ENCODE peak calls at places on chromosomes 13 and 19, in seven cellular contexts. X is endothelial cell, F is esophagus squamous epithelium, Y is tibial artery, V is cardiac muscle cell, D is GM13976, G is cardiac fibroblast. J is an unnamed sample.
A peak's percentile ranks its signal among the peaks of the same experiment; 100 is the strongest.

GRCh38 chr19:42284066-42284501 is 15.0 kb downstream of the CIC start:
- DNase-seq in G (peak; percentile 90), F (no peak), Y (peak; percentile 93), V (peak; percentile 88), X (peak; percentile 54), D (peak; percentile 94), J (peak; percentile 59)

GRCh38 chr13:43879323-43880181 is at the start of the genes CCDC122 and LACC1:
- DNase-seq in F (peak; percentile 47), D (peak; percentile 91), Y (peak; percentile 89), G (peak; percentile 86), V (peak; percentile 89), X (peak; percentile 81), J (peak; percentile 51)

GRCh38 chr19:28862238-28862637 is 350.7 kb downstream of the UQCRFS1 start:
- DNase-seq in X (no peak), V (no peak), D (no peak), Y (no peak), G (no peak), F (no peak), J (no peak)

GRCh38 chr19:42254850-42255765 is at the start of gene ERF:
- DNase-seq in D (peak; percentile 98), X (peak; percentile 95), Y (peak; percentile 97), G (peak; percentile 96), F (peak; percentile 71), V (peak; percentile 96), J (peak; percentile 87)

GRCh38 chr19:10086032-10086903 is at the start of gene SHFL:
- DNase-seq in F (no peak), G (peak; percentile 72), V (peak; percentile 71), Y (peak; percentile 82), X (peak; percentile 44), D (peak; percentile 96), J (no peak)

GRCh38 chr19:7391218-7391670 is 42.5 kb downstream of the ARHGEF18 start:
- DNase-seq in X (no peak), Y (no peak), V (peak; percentile 83), D (no peak), F (no peak), G (peak; percentile 77), J (no peak)

GRCh38 chr13:31213681-31214289 is 14.0 kb downstream of the B3GLCT start:
- DNase-seq in D (no peak), F (no peak), X (no peak), V (no peak), G (no peak), Y (no peak), J (no peak)

GRCh38 chr19:56896041-56896440 is 55.5 kb upstream of the PEG3 start:
- DNase-seq in F (no peak), V (no peak), G (no peak), Y (no peak), X (no peak), D (no peak), J (no peak)

GRCh38 chr13:46617382-46617781 is 64.4 kb downstream of the LRCH1 start:
- DNase-seq in F (no peak), Y (no peak), G (peak; percentile 32), V (peak; percentile 37), D (no peak), X (no peak), J (no peak)

GRCh38 chr13:114296448-114296847 is 15.0 kb downstream of the UPF3A start:
- DNase-seq in X (no peak), V (no peak), F (no peak), G (no peak), D (no peak), Y (no peak), J (no peak)

GRCh38 chr13:35164324-35164932 is 222.4 kb downstream of the NBEA start:
- DNase-seq in X (no peak), V (peak; percentile 57), F (no peak), Y (no peak), G (peak; percentile 59), D (peak; percentile 8), J (no peak)

GRCh38 chr19:40933025-40933424 is 51.0 kb upstream of the CYP2A7 start:
- DNase-seq in G (no peak), D (no peak), F (no peak), Y (no peak), X (no peak), V (peak; percentile 30), J (no peak)
- TF ChIP-seq CTCF in G (peak; percentile 19), D (no peak), F (no peak), Y (no peak), X (no peak), V (peak; percentile 17), J (no peak)

DNA sequence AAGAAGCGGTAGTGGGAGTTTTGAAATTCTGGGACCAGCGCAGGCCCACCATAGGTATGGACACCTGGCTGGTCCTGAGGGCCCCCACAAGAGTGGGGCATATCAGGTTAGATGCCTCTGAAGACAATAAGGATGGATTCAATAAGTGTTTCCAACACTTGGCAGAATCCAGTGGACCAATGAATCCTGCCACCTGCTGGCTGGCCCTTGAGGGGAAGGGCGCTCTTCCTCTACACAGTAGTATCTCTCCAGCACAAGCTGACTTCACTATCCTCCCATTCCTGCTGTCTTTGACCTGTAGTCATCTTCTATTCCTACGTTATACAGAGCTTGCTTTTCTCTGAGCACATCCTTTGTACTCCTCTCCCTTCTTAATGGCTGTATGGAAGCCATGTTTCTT is 199.7 kb upstream of the TSHZ3 start:
- DNase-seq in G (peak; percentile 61), V (peak; percentile 63), D (no peak), F (no peak), X (peak; percentile 29), Y (no peak), J (no peak)
- TF ChIP-seq CTCF in G (peak; percentile 78), V (peak; percentile 73), D (no peak), F (no peak), X (peak; percentile 51), Y (no peak), J (peak; percentile 57)

GRCh38 chr13:28805193-28805819 is 14.8 kb upstream of the MTUS2 start:
- DNase-seq in X (peak; percentile 59), V (peak; percentile 25), F (no peak), G (peak; percentile 12), D (no peak), Y (no peak), J (peak; percentile 53)
- TF ChIP-seq CTCF in X (peak; percentile 68), V (peak; percentile 46), F (peak; percentile 20), G (peak; percentile 55), D (no peak), Y (peak; percentile 15), J (peak; percentile 64)

DNA sequence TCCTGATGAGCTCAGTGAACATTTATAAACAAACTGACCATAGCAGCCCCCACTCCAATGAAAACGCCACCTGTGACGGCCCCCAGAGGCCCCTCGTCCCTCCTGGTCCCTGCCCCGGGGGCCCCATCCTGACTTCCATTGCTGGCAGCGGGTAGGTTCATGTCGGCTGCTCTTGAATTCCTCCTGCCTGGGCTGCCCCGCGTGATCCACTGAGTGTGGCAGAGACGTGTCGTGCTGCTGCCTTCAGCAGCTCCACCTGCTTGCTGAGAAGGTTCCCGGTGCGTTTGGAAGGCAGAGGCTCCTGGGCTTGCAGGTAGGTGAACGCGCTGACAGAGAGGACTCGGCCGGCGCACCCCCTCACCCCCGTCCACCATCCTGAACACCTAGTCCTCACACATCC is 11.6 kb downstream of the C2CD4C start:
- DNase-seq in F (no peak), Y (no peak), X (no peak), D (no peak), V (no peak), G (no peak), J (no peak)
- TF ChIP-seq CTCF in F (no peak), Y (no peak), X (no peak), D (no peak), V (no peak), G (no peak), J (no peak)

GRCh38 chr19:16518483-16519229 is 22.5 kb downstream of the C19orf44 start:
- DNase-seq in Y (no peak), D (no peak), G (no peak), X (no peak), V (no peak), F (no peak), J (no peak)
- TF ChIP-seq CTCF in Y (no peak), D (no peak), G (no peak), X (peak; percentile 15), V (peak; percentile 10), F (no peak), J (peak; percentile 19)

DNA sequence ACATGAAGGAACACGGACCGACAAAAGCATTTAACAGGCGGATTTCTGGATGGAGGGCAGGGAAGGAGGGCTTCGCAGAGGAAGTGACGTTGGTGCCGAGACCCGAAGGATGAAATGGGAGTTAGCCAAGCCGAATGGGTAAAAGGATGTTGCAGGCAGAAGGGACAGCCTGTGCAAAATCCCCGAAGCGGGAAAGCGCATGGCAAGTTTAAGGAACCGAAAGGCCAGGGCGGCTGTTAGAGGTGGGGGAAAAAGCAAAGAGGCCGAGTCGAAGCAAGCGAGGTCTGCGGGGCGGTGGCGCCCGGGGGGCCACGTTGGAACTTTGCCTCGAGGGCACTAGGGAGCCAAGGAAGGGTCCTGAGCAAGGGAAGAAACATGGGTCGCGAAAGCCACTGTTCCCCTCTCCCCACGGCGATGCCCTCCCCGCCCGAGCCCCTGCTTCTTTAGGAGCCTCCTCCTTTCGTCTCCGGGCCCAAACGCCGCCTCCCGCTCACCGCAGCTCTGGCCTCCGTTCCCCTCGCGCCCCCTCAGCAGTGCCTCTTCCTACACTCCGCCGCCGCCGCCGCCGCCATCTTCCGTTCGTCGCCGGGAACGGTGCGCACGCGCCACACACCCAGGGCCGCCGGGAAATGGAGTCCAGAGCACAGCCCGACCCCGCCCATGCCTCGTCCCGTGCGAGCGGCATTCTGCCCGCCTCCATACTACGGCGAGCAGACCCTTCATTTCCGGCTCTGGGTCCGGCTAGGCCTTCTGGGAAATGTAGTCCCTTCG is at the start of gene SYMPK:
- DNase-seq in X (peak; percentile 99), G (peak; percentile 99), F (peak; percentile 95), Y (peak; percentile 99), V (peak; percentile 99), D (peak; percentile 100), J (peak; percentile 96)
- TF ChIP-seq CTCF in X (no peak), G (no peak), F (peak; percentile 42), Y (no peak), V (no peak), D (no peak), J (no peak)

GRCh38 chr19:34838753-34839431 is 65.9 kb upstream of the ZNF599 start:
- DNase-seq in F (no peak), G (peak; percentile 17), D (no peak), Y (no peak), V (peak; percentile 28), X (peak; percentile 47), J (peak; percentile 28)
- TF ChIP-seq CTCF in F (no peak), G (peak; percentile 33), D (no peak), Y (no peak), V (peak; percentile 48), X (peak; percentile 62), J (peak; percentile 60)

GRCh38 chr13:111153977-111154332 is 38.8 kb downstream of the ARHGEF7 start:
- DNase-seq in F (no peak), D (no peak), V (no peak), G (no peak), Y (peak; percentile 79), X (no peak), J (no peak)
- TF ChIP-seq CTCF in F (peak; percentile 22), D (peak; percentile 34), V (peak; percentile 31), G (peak; percentile 27), Y (peak; percentile 28), X (no peak), J (no peak)